ENCODE peak calls at places on chromosomes 16 and 17, in seven cellular contexts. J is AG10803; E is neural progenitor cell; A is AG09319; V is activated T-cell treated with anti-CD3 and anti-CD28 coated beads, Interleukin-2, amount 50 U/mL, for 72 hours; T is A549; X is NCI-H1417. S is an unnamed sample.
A peak's percentile ranks its signal among the peaks of the same experiment; 100 is the strongest.

GRCh38 chr17:41678907-41679739 is 9.6 kb upstream of the EIF1 start:
- DNase-seq in X (no peak), T (peak; percentile 80), J (peak; percentile 59), V (peak; percentile 73), E (no peak), A (no peak), S (no peak)

GRCh38 chr16:3983081-3983520 is 102.6 kb upstream of the CREBBP start:
- DNase-seq in A (no peak), E (peak; percentile 94), V (peak; percentile 63), J (peak; percentile 54), X (peak; percentile 89), T (peak; percentile 81), S (peak; percentile 77)

GRCh38 chr17:46770818-46771600 is 47.5 kb downstream of the WNT3 start:
- DNase-seq in J (peak; percentile 37), A (no peak), V (peak; percentile 52), T (peak; percentile 76), E (peak; percentile 92), X (no peak), S (peak; percentile 79)

GRCh38 chr17:40331743-40332641 is 23.0 kb downstream of the RARA start:
- DNase-seq in E (no peak), T (peak; percentile 75), J (peak; percentile 60), X (peak; percentile 62), A (peak; percentile 52), V (no peak), S (no peak)

GRCh38 chr17:49817993-49818392 is 29.5 kb downstream of the KAT7 start:
- DNase-seq in E (no peak), X (no peak), T (no peak), J (no peak), V (peak; percentile 35), A (no peak), S (no peak)

GRCh38 chr17:59845595-59846390 is 47.0 kb downstream of the TUBD1 start:
- DNase-seq in E (no peak), A (peak; percentile 49), V (peak; percentile 52), X (peak; percentile 94), J (peak; percentile 94), T (peak; percentile 99), S (no peak)

GRCh38 chr17:80719449-80719848 is 174.8 kb downstream of the RPTOR start:
- DNase-seq in A (no peak), J (no peak), X (no peak), E (no peak), T (no peak), V (no peak), S (no peak)

GRCh38 chr16:18975109-18975508 is 8.6 kb upstream of the TMC7 start:
- DNase-seq in J (no peak), E (no peak), X (no peak), V (no peak), T (no peak), A (no peak), S (no peak)

GRCh38 chr17:76529224-76529642 is 8.3 kb downstream of the CYGB start:
- DNase-seq in T (no peak), X (no peak), E (no peak), V (no peak), A (peak; percentile 91), J (peak; percentile 95), S (no peak)

GRCh38 chr16:48720266-48720665 is 110.3 kb upstream of the N4BP1 start:
- DNase-seq in V (no peak), X (no peak), A (no peak), T (peak; percentile 4), J (no peak), E (peak; percentile 87), S (peak; percentile 24)